ENCODE peak calls at places on chromosomes 6 and 20, in four cellular contexts. One of them, this sample, is unnamed.

GRCh38 chr6:63764318-63764916 is 128.8 kb downstream of the PHF3 start:
- DNase-seq in fibroblast of lung: peak; percentile 69
- DNase-seq in IMR-90: peak; percentile 52
- DNase-seq in endothelial cell of umbilical vein: peak; percentile 52
- DNase-seq in this sample: peak; percentile 71

GRCh38 chr6:41464481-41464880 is 81.7 kb upstream of the FOXP4 start:
- DNase-seq in fibroblast of lung: no peak
- DNase-seq in IMR-90: peak; percentile 58
- DNase-seq in endothelial cell of umbilical vein: no peak
- DNase-seq in this sample: no peak

GRCh38 chr6:107628878-107629277 is 139.0 kb downstream of the SOBP start:
- DNase-seq in fibroblast of lung: no peak
- DNase-seq in IMR-90: no peak
- DNase-seq in endothelial cell of umbilical vein: no peak
- DNase-seq in this sample: no peak

GRCh38 chr6:113375950-113376846 is 480.9 kb upstream of the MARCKS start:
- DNase-seq in fibroblast of lung: peak; percentile 50
- DNase-seq in IMR-90: peak; percentile 84
- DNase-seq in endothelial cell of umbilical vein: peak; percentile 56
- DNase-seq in this sample: no peak

GRCh38 chr20:1946762-1947534 is 46.9 kb downstream of the PDYN start:
- DNase-seq in fibroblast of lung: peak; percentile 17
- DNase-seq in IMR-90: peak; percentile 17
- DNase-seq in endothelial cell of umbilical vein: no peak
- DNase-seq in this sample: no peak

GRCh38 chr6:53605543-53606235 is 59.9 kb downstream of the KLHL31 start:
- DNase-seq in fibroblast of lung: no peak
- DNase-seq in IMR-90: no peak
- DNase-seq in endothelial cell of umbilical vein: no peak
- DNase-seq in this sample: no peak

GRCh38 chr6:141641951-141642350 is 490.8 kb upstream of the GJE1 start:
- DNase-seq in fibroblast of lung: no peak
- DNase-seq in IMR-90: no peak
- DNase-seq in endothelial cell of umbilical vein: no peak
- DNase-seq in this sample: no peak

GRCh38 chr6:67544851-67545452 is 1090.1 kb upstream of the ADGRB3 start:
- DNase-seq in fibroblast of lung: no peak
- DNase-seq in IMR-90: no peak
- DNase-seq in endothelial cell of umbilical vein: no peak
- DNase-seq in this sample: peak; percentile 31

GRCh38 chr20:18679020-18679419 is 91.2 kb downstream of the DTD1 start:
- DNase-seq in fibroblast of lung: peak; percentile 28
- DNase-seq in IMR-90: peak; percentile 39
- DNase-seq in endothelial cell of umbilical vein: no peak
- DNase-seq in this sample: no peak

GRCh38 chr6:159727717-159728440 is 573 bp downstream of the WTAP start:
- DNase-seq in fibroblast of lung: peak; percentile 39
- DNase-seq in IMR-90: no peak
- DNase-seq in endothelial cell of umbilical vein: peak; percentile 63
- DNase-seq in this sample: peak; percentile 76

GRCh38 chr6:116476021-116476678 is 15.0 kb downstream of the CALHM6 start:
- DNase-seq in fibroblast of lung: peak; percentile 5
- DNase-seq in IMR-90: peak; percentile 24
- DNase-seq in endothelial cell of umbilical vein: no peak
- DNase-seq in this sample: peak; percentile 53

GRCh38 chr6:148200302-148200701 is 142.3 kb upstream of the SASH1 start:
- DNase-seq in fibroblast of lung: no peak
- DNase-seq in IMR-90: no peak
- DNase-seq in endothelial cell of umbilical vein: peak; percentile 12
- DNase-seq in this sample: no peak

GRCh38 chr20:49349678-49350077 is 71.8 kb upstream of the ZNFX1 start:
- DNase-seq in fibroblast of lung: no peak
- DNase-seq in IMR-90: no peak
- DNase-seq in endothelial cell of umbilical vein: no peak
- DNase-seq in this sample: no peak

GRCh38 chr6:44304282-44305199 is 8.6 kb downstream of the AARS2 start:
- DNase-seq in fibroblast of lung: peak; percentile 33
- DNase-seq in IMR-90: peak; percentile 35
- DNase-seq in endothelial cell of umbilical vein: peak; percentile 41
- DNase-seq in this sample: peak; percentile 50

GRCh38 chr6:148075352-148075751 is 267.3 kb upstream of the SASH1 start:
- DNase-seq in fibroblast of lung: no peak
- DNase-seq in IMR-90: no peak
- DNase-seq in endothelial cell of umbilical vein: no peak
- DNase-seq in this sample: no peak

GRCh38 chr6:10510592-10511367 is 10.4 kb upstream of the GCNT2 start:
- DNase-seq in fibroblast of lung: peak; percentile 63
- DNase-seq in IMR-90: peak; percentile 15
- DNase-seq in endothelial cell of umbilical vein: peak; percentile 75
- DNase-seq in this sample: peak; percentile 82

GRCh38 chr6:135291288-135292116 is 110.4 kb downstream of the MYB start:
- DNase-seq in fibroblast of lung: no peak
- DNase-seq in IMR-90: peak; percentile 24
- DNase-seq in endothelial cell of umbilical vein: peak; percentile 73
- DNase-seq in this sample: no peak

GRCh38 chr6:139927742-139928305 is 553.4 kb upstream of the CITED2 start:
- DNase-seq in fibroblast of lung: no peak
- DNase-seq in IMR-90: no peak
- DNase-seq in endothelial cell of umbilical vein: no peak
- DNase-seq in this sample: no peak

GRCh38 chr6:83114164-83114563 is 46.7 kb downstream of the DOP1A start:
- DNase-seq in fibroblast of lung: peak; percentile 43
- DNase-seq in IMR-90: peak; percentile 39
- DNase-seq in endothelial cell of umbilical vein: peak; percentile 24
- DNase-seq in this sample: no peak

GRCh38 chr6:63805808-63806572 is 170.4 kb downstream of the PHF3 start:
- DNase-seq in fibroblast of lung: peak; percentile 92
- DNase-seq in IMR-90: peak; percentile 95
- DNase-seq in endothelial cell of umbilical vein: peak; percentile 84
- DNase-seq in this sample: no peak

GRCh38 chr6:33966536-33966935 is 162.7 kb upstream of the MLN start:
- DNase-seq in fibroblast of lung: no peak
- DNase-seq in IMR-90: no peak
- DNase-seq in endothelial cell of umbilical vein: no peak
- DNase-seq in this sample: no peak

GRCh38 chr6:48113130-48113529 is 2.1 kb upstream of the PTCHD4 start:
- DNase-seq in fibroblast of lung: no peak
- DNase-seq in IMR-90: no peak
- DNase-seq in endothelial cell of umbilical vein: no peak
- DNase-seq in this sample: no peak

GRCh38 chr6:143166247-143166695 is 105.6 kb downstream of the AIG1 start:
- DNase-seq in fibroblast of lung: no peak
- DNase-seq in IMR-90: no peak
- DNase-seq in endothelial cell of umbilical vein: no peak
- DNase-seq in this sample: no peak

GRCh38 chr6:29426654-29427053 is 11.9 kb downstream of the OR12D1 start:
- DNase-seq in fibroblast of lung: no peak
- DNase-seq in IMR-90: no peak
- DNase-seq in endothelial cell of umbilical vein: no peak
- DNase-seq in this sample: no peak

GRCh38 chr20:44110816-44111568 is 76.0 kb downstream of the JPH2 start:
- DNase-seq in fibroblast of lung: no peak
- DNase-seq in IMR-90: no peak
- DNase-seq in endothelial cell of umbilical vein: no peak
- DNase-seq in this sample: no peak

GRCh38 chr20:63138855-63139341 is 77.0 kb downstream of the YTHDF1 start:
- DNase-seq in fibroblast of lung: no peak
- DNase-seq in IMR-90: no peak
- DNase-seq in endothelial cell of umbilical vein: no peak
- DNase-seq in this sample: no peak

GRCh38 chr6:88899569-88900316 is 63.7 kb downstream of the RNGTT start:
- DNase-seq in fibroblast of lung: no peak
- DNase-seq in IMR-90: no peak
- DNase-seq in endothelial cell of umbilical vein: no peak
- DNase-seq in this sample: peak; percentile 8

GRCh38 chr6:72787521-72788031 is 165.7 kb downstream of the KCNQ5 start:
- DNase-seq in fibroblast of lung: peak; percentile 68
- DNase-seq in IMR-90: peak; percentile 78
- DNase-seq in endothelial cell of umbilical vein: peak; percentile 13
- DNase-seq in this sample: no peak

GRCh38 chr6:131116321-131116720 is 18.9 kb upstream of the AKAP7 start:
- DNase-seq in fibroblast of lung: no peak
- DNase-seq in IMR-90: no peak
- DNase-seq in endothelial cell of umbilical vein: no peak
- DNase-seq in this sample: no peak

GRCh38 chr6:159174263-159174974 is 5.2 kb downstream of the FNDC1 start:
- DNase-seq in fibroblast of lung: peak; percentile 74
- DNase-seq in IMR-90: peak; percentile 63
- DNase-seq in endothelial cell of umbilical vein: peak; percentile 46
- DNase-seq in this sample: peak; percentile 87

GRCh38 chr20:63163596-63164560 is 52.1 kb downstream of the YTHDF1 start:
- DNase-seq in fibroblast of lung: no peak
- DNase-seq in IMR-90: no peak
- DNase-seq in endothelial cell of umbilical vein: no peak
- DNase-seq in this sample: no peak

GRCh38 chr6:53282741-53283140 is 66.0 kb downstream of the ELOVL5 start:
- DNase-seq in fibroblast of lung: no peak
- DNase-seq in IMR-90: no peak
- DNase-seq in endothelial cell of umbilical vein: peak; percentile 50
- DNase-seq in this sample: no peak

GRCh38 chr6:43455034-43455747 is at the start of gene DLK2:
- DNase-seq in fibroblast of lung: no peak
- DNase-seq in IMR-90: no peak
- DNase-seq in endothelial cell of umbilical vein: no peak
- DNase-seq in this sample: no peak

GRCh38 chr6:166604328-166604727 is 17.9 kb upstream of the RAMACL start:
- DNase-seq in fibroblast of lung: no peak
- DNase-seq in IMR-90: no peak
- DNase-seq in endothelial cell of umbilical vein: no peak
- DNase-seq in this sample: no peak

DNA sequence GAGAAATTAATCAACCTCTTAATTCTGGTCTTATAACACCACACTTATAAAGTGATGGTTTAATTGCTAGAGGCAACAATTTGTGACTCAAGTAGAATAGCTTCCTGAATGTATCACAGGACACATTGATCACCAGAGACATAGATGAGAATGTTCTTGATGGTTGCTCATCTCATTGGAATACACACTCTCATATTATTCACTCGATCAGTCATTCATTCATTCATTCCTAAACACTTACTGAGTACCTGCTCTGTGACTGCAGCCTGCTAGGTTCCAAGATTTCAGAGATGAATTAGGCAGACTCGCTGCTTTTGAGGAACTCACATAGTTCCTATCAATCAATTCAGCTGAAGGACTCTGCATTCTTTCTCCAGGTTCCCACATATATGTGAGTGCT is 365.1 kb upstream of the SOX4 start:
- DNase-seq in fibroblast of lung: no peak
- DNase-seq in IMR-90: peak; percentile 47
- DNase-seq in endothelial cell of umbilical vein: no peak
- DNase-seq in this sample: no peak
- H3K4me2 ChIP-seq in fibroblast of lung: no peak overlapping the region
- H3K4me2 ChIP-seq in IMR-90: no peak overlapping the region
- H3K4me2 ChIP-seq in endothelial cell of umbilical vein: no peak overlapping the region
- H3K4me2 ChIP-seq in this sample: no peak overlapping the region

GRCh38 chr20:41694796-41695195 is 76.6 kb upstream of the CHD6 start:
- DNase-seq in fibroblast of lung: no peak
- DNase-seq in IMR-90: no peak
- DNase-seq in endothelial cell of umbilical vein: no peak
- DNase-seq in this sample: no peak
- H2AFZ ChIP-seq in fibroblast of lung: no peak overlapping the region
- H2AFZ ChIP-seq in IMR-90: no peak overlapping the region
- H2AFZ ChIP-seq in endothelial cell of umbilical vein: no peak overlapping the region
- H2AFZ ChIP-seq in this sample: peak overlapping the region; percentile 72

GRCh38 chr6:155084431-155085123 is 89.5 kb downstream of the TIAM2 start:
- DNase-seq in fibroblast of lung: no peak
- DNase-seq in IMR-90: peak; percentile 25
- DNase-seq in endothelial cell of umbilical vein: peak; percentile 27
- DNase-seq in this sample: no peak

GRCh38 chr6:155090166-155090565 is 95.1 kb downstream of the TIAM2 start:
- DNase-seq in fibroblast of lung: no peak
- DNase-seq in IMR-90: no peak
- DNase-seq in endothelial cell of umbilical vein: no peak
- DNase-seq in this sample: no peak

GRCh38 chr6:155088856-155089255 is 93.7 kb downstream of the TIAM2 start:
- DNase-seq in fibroblast of lung: no peak
- DNase-seq in IMR-90: no peak
- DNase-seq in endothelial cell of umbilical vein: no peak
- DNase-seq in this sample: no peak

GRCh38 chr6:155089746-155090145 is 94.6 kb downstream of the TIAM2 start:
- DNase-seq in fibroblast of lung: no peak
- DNase-seq in IMR-90: no peak
- DNase-seq in endothelial cell of umbilical vein: no peak
- DNase-seq in this sample: no peak

DNA sequence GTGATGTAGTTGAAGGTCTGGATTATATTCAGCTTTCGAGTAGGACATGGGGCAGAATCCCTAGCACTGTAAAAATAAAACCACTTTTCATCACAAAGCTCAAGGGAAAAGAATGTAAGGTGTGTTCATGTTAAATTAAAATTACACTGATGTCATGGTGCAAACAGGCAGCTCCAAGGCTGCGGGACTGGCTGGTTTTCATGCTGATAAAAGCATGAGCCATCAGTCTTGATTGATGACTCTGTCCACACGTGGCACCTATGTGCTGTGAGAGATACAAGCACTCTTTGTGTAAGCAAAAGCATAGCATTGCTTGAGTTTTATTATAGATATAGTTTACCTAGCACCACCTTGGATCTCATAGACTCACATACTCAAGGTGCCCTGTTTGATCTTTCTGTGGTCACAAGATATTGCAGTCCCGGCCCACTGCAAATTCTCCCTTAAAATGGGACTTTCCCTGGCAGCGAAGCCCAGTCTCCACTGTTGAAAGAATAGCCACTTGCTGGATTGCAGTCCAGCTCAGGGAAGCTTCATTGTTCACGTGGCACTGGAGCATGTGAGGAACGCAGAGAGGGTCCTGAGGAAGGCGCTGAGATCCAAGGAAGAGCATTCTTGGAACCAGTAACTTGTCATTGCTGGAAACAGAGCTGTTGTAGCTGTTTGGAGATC is 90.6 kb downstream of the TIAM2 start:
- DNase-seq in fibroblast of lung: no peak
- DNase-seq in IMR-90: peak; percentile 58
- DNase-seq in endothelial cell of umbilical vein: no peak
- DNase-seq in this sample: no peak
- H3K27ac ChIP-seq in fibroblast of lung: no peak overlapping the region
- H3K27ac ChIP-seq in IMR-90: no peak overlapping the region
- H3K27ac ChIP-seq in endothelial cell of umbilical vein: no peak overlapping the region
- H3K27ac ChIP-seq in this sample: no peak overlapping the region

DNA sequence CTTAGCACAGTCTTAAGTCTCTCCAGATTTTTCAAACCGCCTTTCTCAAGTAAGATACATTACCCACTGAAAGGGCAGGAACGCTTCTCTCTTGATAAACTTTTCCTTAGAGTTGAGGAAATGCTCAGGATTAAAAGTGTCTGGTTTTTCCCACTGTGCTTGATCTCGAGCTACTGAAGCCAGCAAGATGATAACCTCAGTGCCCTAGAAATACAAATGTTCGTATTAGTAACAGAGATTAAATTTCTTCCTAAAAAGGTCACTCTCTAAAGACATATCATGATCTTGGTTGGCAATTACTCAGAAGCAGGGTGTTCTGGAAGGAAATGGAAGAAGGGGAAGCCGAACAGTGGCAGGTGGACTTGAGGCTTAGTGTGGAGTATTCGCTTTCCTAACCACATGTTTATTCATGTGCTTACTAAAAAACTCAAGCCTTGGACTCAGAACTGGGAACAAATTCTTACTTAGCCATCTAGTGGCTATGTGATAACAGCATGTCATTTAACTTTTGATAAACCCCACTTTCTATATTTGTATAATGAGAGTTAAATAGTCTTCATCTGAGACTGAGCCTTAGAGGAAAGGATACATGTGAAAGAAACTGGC is 20.1 kb downstream of the C6orf141 start:
- DNase-seq in fibroblast of lung: peak; percentile 45
- DNase-seq in IMR-90: peak; percentile 1
- DNase-seq in endothelial cell of umbilical vein: peak; percentile 67
- DNase-seq in this sample: no peak
- H3K4me2 ChIP-seq in fibroblast of lung: no peak overlapping the region
- H3K4me2 ChIP-seq in IMR-90: no peak overlapping the region
- H3K4me2 ChIP-seq in endothelial cell of umbilical vein: peak overlapping the region; percentile 65
- H3K4me2 ChIP-seq in this sample: no peak overlapping the region